ENCODE peak calls at places on chromosomes 13 and 19, in seven cellular contexts. Q, D, Z, P, G, H and L are unnamed samples.
A peak's percentile ranks its signal among the peaks of the same experiment; 100 is the strongest.

GRCh38 chr19:6709549-6709948 is 10.9 kb downstream of the C3 start:
- DNase-seq in G (no peak), Z (no peak), D (no peak), P (no peak), Q (no peak), H (no peak), L (no peak)

GRCh38 chr13:105410602-105411001 is 1124.9 kb downstream of the EFNB2 start:
- DNase-seq in D (peak; percentile 34), P (no peak), Z (peak; percentile 21), H (peak; percentile 48), Q (peak; percentile 79), G (peak; percentile 41), L (peak; percentile 51)

GRCh38 chr13:50691682-50692263 is 151.7 kb downstream of the DLEU7 start:
- DNase-seq in D (no peak), G (no peak), H (no peak), Z (no peak), Q (no peak), P (no peak), L (no peak)

GRCh38 chr13:110555601-110556223 is 5.8 kb downstream of the RAB20 start:
- DNase-seq in D (no peak), P (no peak), H (no peak), Z (peak; percentile 44), G (no peak), Q (peak; percentile 82), L (no peak)

GRCh38 chr13:51152713-51153112 is 41.6 kb upstream of the C13orf42 start:
- DNase-seq in G (peak; percentile 17), D (no peak), H (no peak), Q (no peak), P (no peak), Z (no peak), L (no peak)

GRCh38 chr13:69903081-69903480 is 204.5 kb upstream of the ATXN8OS start:
- DNase-seq in Z (no peak), H (no peak), G (no peak), P (no peak), D (no peak), Q (no peak), L (no peak)

GRCh38 chr19:3950871-3951861 is 18.3 kb downstream of the NMRK2 start:
- DNase-seq in Z (no peak), P (peak; percentile 89), G (no peak), Q (peak; percentile 55), D (peak; percentile 9), H (no peak), L (no peak)

GRCh38 chr13:113880651-113881611 is 17.1 kb upstream of the GAS6 start:
- DNase-seq in Z (no peak), Q (no peak), D (no peak), H (no peak), P (peak; percentile 41), G (no peak), L (no peak)

GRCh38 chr19:2249880-2250764 is 999 bp downstream of the AMH start:
- DNase-seq in Z (no peak), D (no peak), Q (no peak), P (no peak), H (no peak), G (no peak), L (no peak)

GRCh38 chr13:105972306-105972721 is 563.1 kb downstream of the EFNB2 start:
- DNase-seq in D (no peak), G (no peak), H (no peak), Q (no peak), P (no peak), Z (peak; percentile 35), L (no peak)

GRCh38 chr13:59144700-59145099 is 1019.0 kb downstream of the DIAPH3 start:
- DNase-seq in Q (peak; percentile 13), D (peak; percentile 15), G (no peak), H (peak; percentile 64), Z (no peak), P (no peak), L (peak; percentile 61)

GRCh38 chr13:28333204-28333900 is 161.6 kb downstream of the FLT1 start:
- DNase-seq in Z (no peak), H (peak; percentile 39), Q (no peak), D (no peak), P (no peak), G (no peak), L (peak; percentile 50)

GRCh38 chr13:77113496-77113895 is 86.5 kb upstream of the FBXL3 start:
- DNase-seq in Z (no peak), G (peak; percentile 30), Q (no peak), P (no peak), D (no peak), H (no peak), L (peak; percentile 4)

GRCh38 chr19:41862445-41862986 is 2.5 kb downstream of the RPS19 start:
- DNase-seq in Q (no peak), G (no peak), D (no peak), Z (no peak), H (no peak), P (no peak), L (no peak)

DNA sequence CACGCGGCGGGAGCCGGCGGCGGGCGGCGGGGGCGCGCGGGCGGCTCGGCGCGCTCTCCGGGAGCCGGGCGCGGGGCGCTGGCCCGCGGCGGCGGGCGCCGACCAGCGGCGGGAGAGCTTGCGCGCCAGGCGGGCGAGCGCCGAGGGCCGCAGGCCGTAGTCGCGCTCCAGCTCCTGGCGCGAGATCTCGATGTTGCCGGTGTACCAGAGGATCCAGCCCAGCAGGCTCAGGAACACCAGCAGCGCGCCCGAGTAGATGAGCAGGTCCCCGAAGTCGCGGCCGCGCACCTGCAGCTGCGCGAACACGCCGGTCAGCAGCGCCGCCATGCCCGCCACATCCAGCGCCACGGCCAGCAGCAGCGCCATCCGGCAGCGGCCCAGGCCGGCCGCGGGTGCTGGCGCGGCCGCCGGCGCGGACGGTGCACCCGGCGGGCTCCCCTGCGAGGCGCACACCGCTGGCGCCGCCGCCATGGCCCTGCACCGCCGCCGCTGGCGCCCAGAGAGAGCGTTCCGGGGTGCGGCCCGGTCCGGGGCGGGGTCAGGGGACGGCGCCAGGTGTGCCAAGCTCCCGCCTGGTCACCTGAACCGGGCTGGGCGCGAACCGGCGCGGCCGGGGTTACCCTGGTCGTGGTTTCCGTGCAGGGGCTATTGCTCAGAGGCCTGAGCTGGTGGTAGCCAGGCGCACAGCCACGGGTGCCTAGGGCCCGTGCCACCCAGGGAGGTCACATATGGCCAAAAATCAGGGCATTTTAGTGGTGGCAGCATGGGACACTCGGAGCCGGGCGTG is at the start of gene TMEM238:
- DNase-seq in D (peak; percentile 69), G (peak; percentile 64), H (peak; percentile 70), Q (peak; percentile 78), Z (peak; percentile 84), P (peak; percentile 52), L (peak; percentile 73)
- TF ChIP-seq CTCF in D (no peak), G (no peak), H (no peak), Q (no peak), Z (no peak), P (no peak), L (no peak)

DNA sequence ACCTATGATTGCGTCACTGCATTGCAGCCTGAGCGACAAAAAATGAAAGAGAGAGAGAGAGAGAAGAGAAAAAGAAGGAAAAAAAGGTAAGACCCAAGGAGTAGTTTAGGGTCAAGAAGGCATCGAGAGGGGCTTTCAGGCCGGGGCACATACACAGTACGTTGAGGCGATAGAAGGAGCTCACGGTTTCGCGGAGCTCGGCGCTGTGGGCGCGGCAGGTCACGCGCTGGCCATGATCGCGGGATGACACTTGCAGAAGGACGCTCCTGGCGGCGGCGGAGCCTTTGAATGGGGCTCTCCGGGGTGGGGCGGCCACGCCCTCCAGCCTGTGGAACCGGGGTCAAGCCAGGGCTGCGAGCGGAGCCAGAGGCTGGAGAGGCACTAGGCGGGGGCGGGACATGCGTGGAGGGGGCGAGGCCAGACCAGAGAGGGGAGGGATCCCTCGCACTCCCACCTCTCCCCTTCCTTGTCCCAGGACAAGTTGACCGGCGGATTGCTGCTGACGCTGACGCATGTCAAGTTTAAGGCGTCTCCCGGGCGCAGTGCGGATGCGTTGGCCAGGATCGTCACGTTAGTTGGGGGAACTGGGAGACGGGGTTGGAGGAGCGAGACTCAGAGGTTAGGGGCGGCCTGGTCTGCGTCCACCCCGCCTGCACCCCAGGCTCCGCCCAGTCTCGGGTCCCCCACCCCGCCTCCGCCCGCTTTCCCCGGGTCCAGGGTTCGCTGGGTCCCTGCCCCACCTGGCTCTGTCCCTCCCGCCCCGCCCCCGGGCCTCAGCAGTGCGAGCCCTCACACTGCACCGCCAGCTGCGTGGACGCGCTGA is 6.9 kb downstream of the NPHS1 start:
- DNase-seq in G (peak; percentile 28), Z (peak; percentile 41), P (no peak), H (no peak), D (no peak), Q (peak; percentile 85), L (no peak)
- H3K4me3 ChIP-seq in G (no peak overlapping the region), Z (no peak overlapping the region), P (peak overlapping the region; percentile 17), H (no peak overlapping the region), D (no peak overlapping the region), Q (no peak overlapping the region), L (no peak overlapping the region)

GRCh38 chr13:99352351-99353271 is 45.4 kb upstream of the GPR183 start:
- DNase-seq in Q (no peak), Z (no peak), P (no peak), G (no peak), H (no peak), D (no peak), L (no peak)

GRCh38 chr13:99353836-99354235 is 46.6 kb upstream of the GPR183 start:
- DNase-seq in P (no peak), D (no peak), Q (no peak), Z (no peak), H (no peak), G (no peak), L (peak; percentile 14)

GRCh38 chr13:99355267-99356215 is 48.3 kb upstream of the GPR183 start:
- DNase-seq in D (no peak), H (no peak), Q (no peak), Z (no peak), G (no peak), P (no peak), L (no peak)

GRCh38 chr13:99356216-99357089 is 49.3 kb upstream of the GPR183 start:
- DNase-seq in P (no peak), Q (no peak), H (peak; percentile 87), D (peak; percentile 87), G (peak; percentile 89), Z (peak; percentile 45), L (peak; percentile 83)

DNA sequence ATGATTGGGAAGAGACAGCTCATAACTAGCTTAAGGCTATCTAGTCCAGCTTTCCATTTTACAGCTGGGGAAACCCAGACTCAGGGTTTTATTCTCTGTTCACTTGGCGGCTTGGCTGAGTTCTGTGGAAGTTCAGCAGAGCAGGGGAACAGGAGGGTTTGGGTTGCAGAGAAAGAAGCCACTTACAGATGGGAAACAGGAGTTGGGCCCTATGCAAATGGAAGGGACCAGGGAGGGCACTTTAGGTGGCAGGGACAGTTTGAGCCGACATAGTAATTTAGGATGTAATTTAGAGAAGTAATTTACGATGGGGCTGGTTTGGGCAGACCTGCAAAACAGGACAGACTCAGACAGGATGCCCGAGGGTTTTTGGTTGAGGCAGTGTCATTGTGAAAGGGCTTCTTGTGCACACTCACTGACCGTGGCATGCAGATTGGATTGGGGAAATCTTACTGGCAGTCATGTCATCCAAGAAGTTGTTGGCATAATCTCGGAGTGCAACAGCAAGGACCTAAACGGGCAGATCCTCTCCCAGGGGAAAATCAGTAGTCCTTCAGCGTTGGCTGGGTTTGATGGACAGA is 47.3 kb upstream of the GPR183 start:
- DNase-seq in P (no peak), H (no peak), G (no peak), Q (no peak), D (no peak), Z (no peak), L (no peak)
- TF ChIP-seq CTCF in P (no peak), H (no peak), G (no peak), Q (no peak), D (no peak), Z (no peak), L (no peak)

DNA sequence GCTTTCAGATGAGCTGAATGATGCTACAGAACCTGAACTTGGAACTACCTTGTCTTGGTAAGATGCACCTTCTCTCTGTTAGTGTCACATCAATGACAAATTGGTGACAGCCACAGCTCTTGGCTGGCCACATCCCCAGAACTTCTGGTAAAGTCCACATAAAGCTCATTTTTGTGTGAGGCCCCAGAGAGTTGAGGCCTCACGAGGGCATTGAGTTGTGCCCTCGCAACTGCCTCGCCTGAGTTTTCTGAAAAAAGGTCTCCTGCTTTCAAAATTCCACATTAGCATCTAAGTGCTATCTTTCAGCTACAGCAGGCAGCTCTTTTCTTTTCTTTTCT is 42.6 kb downstream of the MRPL57 start:
- DNase-seq in Q (no peak), G (no peak), H (no peak), Z (no peak), P (no peak), D (no peak), L (no peak)
- H3K4me3 ChIP-seq in Q (no peak overlapping the region), G (no peak overlapping the region), H (no peak overlapping the region), Z (no peak overlapping the region), P (no peak overlapping the region), D (no peak overlapping the region), L (no peak overlapping the region)